ENCODE peak calls at places on chromosome 13, in seven cellular contexts. I, L, J, V, U, H and T are unnamed samples.

GRCh38 chr13:55001881-55002280 is 1973.3 kb downstream of the OLFM4 start:
- DNase-seq in I (no peak), L (no peak), J (peak; percentile 51), V (no peak), U (no peak), H (no peak), T (no peak)

GRCh38 chr13:109273326-109273751 is 513.0 kb downstream of the IRS2 start:
- DNase-seq in I (peak; percentile 29), L (peak; percentile 42), J (no peak), V (no peak), U (no peak), H (no peak), T (peak; percentile 53)

GRCh38 chr13:103287659-103288058 is 221.4 kb upstream of the SLC10A2 start:
- DNase-seq in I (no peak), L (no peak), J (no peak), V (no peak), U (no peak), H (no peak), T (no peak)

GRCh38 chr13:64293923-64294322 is 2878.3 kb upstream of the PCDH20 start:
- DNase-seq in I (peak; percentile 28), L (no peak), J (no peak), V (no peak), U (no peak), H (no peak), T (peak; percentile 18)

GRCh38 chr13:24141333-24141910 is 19.1 kb upstream of the SPATA13 start:
- DNase-seq in I (peak; percentile 33), L (no peak), J (peak; percentile 91), V (no peak), U (no peak), H (no peak), T (no peak)

GRCh38 chr13:97506511-97506910 is 72.5 kb downstream of the RAP2A start:
- DNase-seq in I (peak; percentile 74), L (no peak), J (no peak), V (no peak), U (no peak), H (no peak), T (peak; percentile 75)

GRCh38 chr13:44437356-44438233 is 64.0 kb downstream of the SERP2 start:
- DNase-seq in I (peak; percentile 63), L (no peak), J (peak; percentile 65), V (no peak), U (peak; percentile 36), H (no peak), T (peak; percentile 73)

GRCh38 chr13:24664726-24665409 is 15.3 kb upstream of the ATP12A start:
- DNase-seq in I (peak; percentile 63), L (peak; percentile 90), J (peak; percentile 37), V (no peak), U (no peak), H (no peak), T (no peak)

GRCh38 chr13:61039302-61039701 is 376.3 kb downstream of the PCDH20 start:
- DNase-seq in I (no peak), L (no peak), J (no peak), V (no peak), U (no peak), H (no peak), T (no peak)

GRCh38 chr13:77028202-77028601 is 1.2 kb upstream of the FBXL3 start:
- DNase-seq in I (no peak), L (no peak), J (peak; percentile 25), V (no peak), U (no peak), H (no peak), T (peak; percentile 28)

GRCh38 chr13:33169273-33169980 is 116.1 kb downstream of the STARD13 start:
- DNase-seq in I (peak; percentile 93), L (no peak), J (peak; percentile 8), V (no peak), U (no peak), H (no peak), T (peak; percentile 84)

GRCh38 chr13:28204690-28205443 is 66.5 kb downstream of the PAN3 start:
- DNase-seq in I (no peak), L (no peak), J (no peak), V (no peak), U (no peak), H (no peak), T (no peak)

GRCh38 chr13:21336609-21337008 is 122.5 kb downstream of the ZDHHC20 start:
- DNase-seq in I (no peak), L (no peak), J (no peak), V (no peak), U (no peak), H (no peak), T (no peak)

GRCh38 chr13:43597599-43597945 is 189.2 kb downstream of the ENOX1 start:
- DNase-seq in I (no peak), L (no peak), J (no peak), V (no peak), U (no peak), H (no peak), T (no peak)

GRCh38 chr13:48144413-48145035 is 49.6 kb upstream of the MED4 start:
- DNase-seq in I (peak; percentile 45), L (peak; percentile 71), J (no peak), V (no peak), U (no peak), H (no peak), T (no peak)

GRCh38 chr13:112606125-112607001 is 18.4 kb upstream of the TUBGCP3 start:
- DNase-seq in I (peak; percentile 78), L (peak; percentile 87), J (peak; percentile 94), V (peak; percentile 92), U (peak; percentile 77), H (peak; percentile 98), T (peak; percentile 86)

GRCh38 chr13:112605531-112605990 is 17.6 kb upstream of the TUBGCP3 start:
- DNase-seq in I (no peak), L (peak; percentile 65), J (peak; percentile 53), V (no peak), U (no peak), H (no peak), T (peak; percentile 6)

GRCh38 chr13:112603641-112604220 is 15.8 kb upstream of the TUBGCP3 start:
- DNase-seq in I (peak; percentile 31), L (no peak), J (no peak), V (no peak), U (no peak), H (no peak), T (no peak)

GRCh38 chr13:112608212-112608611 is 20.3 kb upstream of the TUBGCP3 start:
- DNase-seq in I (no peak), L (no peak), J (no peak), V (no peak), U (no peak), H (no peak), T (no peak)
- H3K18ac ChIP-seq in I (no peak overlapping the region), L (no peak overlapping the region), J (no peak overlapping the region), V (no peak overlapping the region), U (no peak overlapping the region), H (no peak overlapping the region), T (no peak overlapping the region)

GRCh38 chr13:78182813-78183212 is 264.2 kb upstream of the EDNRB start:
- DNase-seq in I (no peak), L (no peak), J (no peak), V (no peak), U (no peak), H (no peak), T (no peak)
- H3K18ac ChIP-seq in I (no peak overlapping the region), L (no peak overlapping the region), J (no peak overlapping the region), V (no peak overlapping the region), U (no peak overlapping the region), H (no peak overlapping the region), T (no peak overlapping the region)

GRCh38 chr13:99626461-99627082 is 125.3 kb downstream of the TM9SF2 start:
- DNase-seq in I (peak; percentile 21), L (no peak), J (no peak), V (no peak), U (no peak), H (no peak), T (no peak)

GRCh38 chr13:99630269-99630898 is 129.1 kb downstream of the TM9SF2 start:
- DNase-seq in I (no peak), L (no peak), J (no peak), V (no peak), U (no peak), H (no peak), T (no peak)

GRCh38 chr13:99628442-99628841 is 127.2 kb downstream of the TM9SF2 start:
- DNase-seq in I (no peak), L (no peak), J (no peak), V (no peak), U (no peak), H (no peak), T (no peak)

GRCh38 chr13:99624936-99625540 is 123.8 kb downstream of the TM9SF2 start:
- DNase-seq in I (no peak), L (no peak), J (no peak), V (peak; percentile 50), U (no peak), H (no peak), T (no peak)

GRCh38 chr13:99629641-99630040 is 128.4 kb downstream of the TM9SF2 start:
- DNase-seq in I (no peak), L (no peak), J (no peak), V (no peak), U (no peak), H (no peak), T (no peak)
- H3K18ac ChIP-seq in I (no peak overlapping the region), L (no peak overlapping the region), J (no peak overlapping the region), V (no peak overlapping the region), U (peak overlapping the region; percentile 13), H (no peak overlapping the region), T (no peak overlapping the region)

DNA sequence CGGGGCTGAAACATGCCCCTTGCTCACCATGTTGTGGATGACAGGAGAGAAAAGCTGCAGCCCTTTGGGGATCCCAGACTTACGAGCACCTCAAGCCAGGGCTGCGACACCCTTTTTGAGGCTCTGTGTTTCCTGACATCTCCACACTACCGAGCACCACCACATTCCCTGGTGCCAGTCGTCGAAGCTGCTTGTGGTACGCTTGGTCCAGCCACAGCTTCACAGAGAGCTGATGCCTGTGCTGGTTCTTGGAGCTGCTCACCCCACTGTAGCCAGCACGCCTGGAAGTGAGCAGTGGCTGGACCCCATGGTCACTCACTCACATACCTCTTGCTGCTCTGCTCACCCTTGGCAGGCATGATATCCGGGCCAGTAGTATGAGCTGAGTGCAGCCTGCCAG is 367.5 kb downstream of the SLITRK6 start:
- DNase-seq in I (no peak), L (no peak), J (no peak), V (no peak), U (no peak), H (no peak), T (no peak)
- H3K18ac ChIP-seq in I (no peak overlapping the region), L (no peak overlapping the region), J (no peak overlapping the region), V (no peak overlapping the region), U (no peak overlapping the region), H (no peak overlapping the region), T (no peak overlapping the region)